ENCODE peak calls at places on chromosomes 3 and 15, in eight cellular contexts. A is GF-D8; E is K562; C is CD8-positive, alpha-beta memory T cell; X is GM12892; U is heart right ventricle; W is H9; G is A172. B is an unnamed sample.
A peak's percentile ranks its signal among the peaks of the same experiment; 100 is the strongest.

GRCh38 chr3:127925384-127925783 is 10.4 kb downstream of the KBTBD12 start:
- DNase-seq in G (no peak), X (no peak), A (no peak), W (no peak), U (no peak), E (no peak), C (no peak), B (no peak)

GRCh38 chr15:69141286-69141701 is 19.1 kb upstream of the GLCE start:
- DNase-seq in W (no peak), E (no peak), A (no peak), X (no peak), C (no peak), U (no peak), G (peak; percentile 36), B (no peak)

GRCh38 chr3:18655827-18656226 is 230.7 kb upstream of the SATB1 start:
- DNase-seq in E (no peak), U (no peak), X (no peak), A (no peak), W (no peak), C (no peak), G (no peak), B (no peak)

GRCh38 chr3:150035400-150035799 is 64.7 kb upstream of the PFN2 start:
- DNase-seq in W (peak; percentile 38), C (no peak), A (no peak), X (no peak), U (no peak), G (no peak), E (no peak), B (no peak)

GRCh38 chr3:101850327-101851048 is 1.2 kb downstream of the NFKBIZ start:
- DNase-seq in W (no peak), E (no peak), U (no peak), C (peak; percentile 88), X (no peak), G (peak; percentile 47), A (peak; percentile 62), B (no peak)

GRCh38 chr3:23183731-23184130 is 19.4 kb upstream of the UBE2E2 start:
- DNase-seq in X (no peak), U (peak; percentile 36), C (no peak), A (no peak), W (peak; percentile 74), E (peak; percentile 15), G (peak; percentile 64), B (no peak)

GRCh38 chr15:39781147-39781966 is 1.3 kb downstream of the FSIP1 start:
- DNase-seq in E (no peak), X (no peak), W (no peak), C (no peak), U (no peak), A (no peak), G (no peak), B (no peak)

GRCh38 chr3:187403768-187404270 is 35.6 kb downstream of the RTP4 start:
- DNase-seq in X (no peak), G (peak; percentile 98), E (no peak), A (no peak), W (no peak), U (no peak), C (no peak), B (no peak)

GRCh38 chr3:15451468-15452113 is 24.2 kb downstream of the EAF1 start:
- DNase-seq in C (no peak), G (no peak), X (no peak), U (no peak), E (no peak), A (no peak), W (no peak), B (no peak)

GRCh38 chr15:85482896-85483295 is 102.5 kb downstream of the AKAP13 start:
- DNase-seq in X (no peak), C (no peak), A (no peak), W (no peak), G (peak; percentile 70), U (no peak), E (no peak), B (no peak)

GRCh38 chr3:184559336-184559735 is 2.2 kb upstream of the EPHB3 start:
- DNase-seq in U (no peak), A (no peak), G (no peak), C (no peak), X (no peak), W (no peak), E (no peak), B (no peak)

GRCh38 chr3:106262976-106263375 is 394.2 kb upstream of the CBLB start:
- DNase-seq in A (no peak), U (no peak), C (no peak), E (no peak), X (no peak), G (no peak), W (no peak), B (no peak)

GRCh38 chr3:87702600-87702999 is 356.2 kb downstream of the CGGBP1 start:
- DNase-seq in C (no peak), G (no peak), A (no peak), X (no peak), U (no peak), E (no peak), W (no peak), B (no peak)

GRCh38 chr3:29236441-29236840 is 44.4 kb upstream of the RBMS3 start:
- DNase-seq in E (no peak), X (no peak), W (no peak), G (no peak), C (no peak), A (no peak), U (no peak), B (no peak)

GRCh38 chr15:68565701-68566100 is 13.1 kb upstream of the CORO2B start:
- DNase-seq in X (no peak), A (no peak), U (no peak), W (no peak), C (no peak), E (no peak), G (no peak), B (no peak)

GRCh38 chr3:167892204-167892603 is 156.7 kb downstream of the SERPINI1 start:
- DNase-seq in G (no peak), X (no peak), C (no peak), W (no peak), E (no peak), A (no peak), U (no peak), B (no peak)

GRCh38 chr15:90895571-90896117 is 7.5 kb upstream of the MAN2A2 start:
- DNase-seq in X (no peak), U (no peak), G (no peak), W (no peak), A (no peak), E (peak; percentile 58), C (no peak), B (peak; percentile 73)

GRCh38 chr15:101775136-101775535 is 28.2 kb upstream of the OR4F6 start:
- DNase-seq in U (no peak), E (no peak), W (no peak), G (no peak), A (no peak), X (no peak), C (no peak), B (no peak)

GRCh38 chr3:155585384-155585783 is 159.5 kb downstream of the PLCH1 start:
- DNase-seq in A (no peak), E (no peak), U (no peak), C (no peak), G (peak; percentile 8), X (no peak), W (no peak), B (no peak)

GRCh38 chr15:87348746-87349145 is 907.8 kb downstream of the NTRK3 start:
- DNase-seq in W (no peak), E (no peak), G (peak; percentile 66), U (no peak), X (no peak), A (no peak), C (no peak), B (no peak)

GRCh38 chr15:44616974-44617373 is 46.5 kb downstream of the SPG11 start:
- DNase-seq in C (no peak), U (no peak), G (no peak), A (no peak), E (no peak), W (no peak), X (no peak), B (no peak)

GRCh38 chr3:11273945-11274344 is 1.7 kb downstream of the ATG7 start:
- DNase-seq in C (no peak), W (no peak), U (no peak), X (no peak), G (no peak), A (peak; percentile 95), E (no peak), B (no peak)

GRCh38 chr3:177286034-177286433 is 88.8 kb upstream of the TBL1XR1 start:
- DNase-seq in W (no peak), U (no peak), E (no peak), A (no peak), X (no peak), G (peak; percentile 52), C (no peak), B (no peak)

GRCh38 chr3:136135039-136135802 is 60.9 kb downstream of the MSL2 start:
- DNase-seq in E (peak; percentile 55), W (no peak), A (peak; percentile 91), G (no peak), C (no peak), X (no peak), U (no peak), B (no peak)

B was measured in putamen.